ENCODE peak calls at places on chromosomes 11 and 22, in five cellular contexts. J is stimulated activated CD4-positive, alpha-beta T cell treated with anti-CD3 and anti-CD28 coated beads, Interleukin-12 subunit alpha, Interleukin-12 subunit beta, amount 100 ng/mL, for 24 hours; M is stimulated activated CD8-positive, alpha-beta memory T cell treated with anti-CD3 and anti-CD28 coated beads, Interleukin-15, amount 100 ng/mL, for 4 hours; C is neuronal stem cell; I is T-cell. R is an unnamed sample.

GRCh38 chr22:43471606-43472135 is 59.9 kb downstream of the MPPED1 start:
- DNase-seq in M (no peak), J (no peak), I (no peak), C (no peak), R (no peak)

GRCh38 chr22:22487869-22488597 is 20.5 kb downstream of the ZNF280B start:
- DNase-seq in M (no peak), C (no peak), J (no peak), I (no peak), R (no peak)

GRCh38 chr11:14373941-14374646 is 15.1 kb upstream of the RRAS2 start:
- DNase-seq in J (no peak), I (no peak), M (no peak), C (no peak), R (no peak)

GRCh38 chr22:44438056-44438455 is 60.0 kb downstream of the RTL6 start:
- DNase-seq in C (no peak), J (no peak), M (no peak), I (no peak), R (no peak)

GRCh38 chr22:39469681-39470461 is 13.1 kb downstream of the MGAT3 start:
- DNase-seq in I (no peak), C (no peak), J (no peak), M (no peak), R (no peak)

GRCh38 chr11:126432065-126432461 is 76.6 kb downstream of the ST3GAL4 start:
- DNase-seq in M (no peak), I (no peak), C (no peak), J (no peak), R (no peak)

GRCh38 chr11:44964526-44965209 is 14.0 kb upstream of the TP53I11 start:
- DNase-seq in M (no peak), I (no peak), C (no peak), J (no peak), R (peak)

GRCh38 chr11:38791346-38791961 is 2193.4 kb upstream of the RAG2 start:
- DNase-seq in M (no peak), C (peak), J (no peak), I (no peak), R (peak)

GRCh38 chr11:62402226-62402625 is 16.6 kb upstream of the SCGB1A1 start:
- DNase-seq in J (peak), M (peak), I (peak), C (no peak), R (peak)